ENCODE peak calls at places on chromosome 15, in five cellular contexts. U is A549, W is esophagus muscularis mucosa, S is stomach, H is HepG2. D is an unnamed sample.

GRCh38 chr15:42062284-42062806 is 32.0 kb downstream of the PLA2G4D start:
- DNase-seq in H (no peak), U (no peak), W (no peak), S (no peak), D (peak)

GRCh38 chr15:33907326-33907725 is 61.0 kb upstream of the CHRM5 start:
- DNase-seq in W (no peak), H (no peak), S (no peak), U (no peak), D (no peak)

GRCh38 chr15:70494861-70495571 is 268.3 kb downstream of the UACA start:
- DNase-seq in U (peak), H (peak), S (no peak), W (no peak), D (no peak)

GRCh38 chr15:94324835-94325767 is 93.7 kb downstream of the MCTP2 start:
- DNase-seq in H (no peak), W (no peak), S (peak), U (no peak), D (no peak)

GRCh38 chr15:37678124-37678523 is 256.3 kb upstream of the TMCO5A start:
- DNase-seq in H (no peak), U (no peak), S (no peak), W (no peak), D (no peak)

GRCh38 chr15:50879016-50879415 is 29.5 kb upstream of the AP4E1 start:
- DNase-seq in S (no peak), U (no peak), H (no peak), W (no peak), D (no peak)

GRCh38 chr15:51470512-51470911 is 129.1 kb downstream of the GLDN start:
- DNase-seq in W (no peak), H (peak), S (no peak), U (no peak), D (no peak)

GRCh38 chr15:44591326-44591725 is 54.4 kb downstream of the EIF3J start:
- DNase-seq in W (no peak), U (no peak), S (no peak), H (no peak), D (no peak)

GRCh38 chr15:67196672-67197363 is 57.6 kb downstream of the AAGAB start:
- DNase-seq in S (no peak), H (no peak), U (peak), W (peak), D (no peak)

GRCh38 chr15:35858707-35859106 is 312.7 kb upstream of the DPH6 start:
- DNase-seq in S (no peak), H (no peak), W (no peak), U (no peak), D (no peak)

GRCh38 chr15:29139540-29140459 is 129.8 kb downstream of the NSMCE3 start:
- DNase-seq in S (peak), H (no peak), U (peak), W (no peak), D (no peak)

GRCh38 chr15:78989701-78990248 is 44.9 kb upstream of the CTSH start:
- DNase-seq in U (no peak), S (no peak), W (no peak), H (no peak), D (no peak)

GRCh38 chr15:91706366-91707032 is 147.0 kb upstream of the SLCO3A1 start:
- DNase-seq in H (peak), W (no peak), U (peak), S (peak), D (peak)

GRCh38 chr15:50880651-50881114 is 27.8 kb upstream of the AP4E1 start:
- DNase-seq in S (no peak), H (no peak), W (no peak), U (no peak), D (no peak)

GRCh38 chr15:57892181-57892580 is 173.3 kb downstream of the ALDH1A2 start:
- DNase-seq in U (no peak), S (no peak), H (no peak), W (no peak), D (no peak)

GRCh38 chr15:70422342-70422741 is 324.6 kb upstream of the TLE3 start:
- DNase-seq in W (no peak), U (no peak), H (no peak), S (no peak), D (no peak)

GRCh38 chr15:62439543-62440016 is 274.5 kb upstream of the C2CD4B start:
- DNase-seq in S (no peak), H (peak), U (no peak), W (no peak), D (no peak)

GRCh38 chr15:84766461-84767005 is 18.1 kb downstream of the ZNF592 start:
- DNase-seq in U (peak), W (no peak), H (no peak), S (no peak), D (no peak)

GRCh38 chr15:41281236-41281635 is 50.2 kb downstream of the CHP1 start:
- DNase-seq in H (peak), W (no peak), U (peak), S (no peak), D (no peak)

GRCh38 chr15:68515371-68516095 is 63.3 kb upstream of the CORO2B start:
- DNase-seq in U (no peak), H (no peak), W (no peak), S (no peak), D (no peak)

GRCh38 chr15:42447599-42447998 is 43.3 kb downstream of the ZNF106 start:
- DNase-seq in S (no peak), H (no peak), U (no peak), W (no peak), D (no peak)

GRCh38 chr15:52261498-52262242 is 33.9 kb downstream of the MYO5C start:
- DNase-seq in S (peak), W (no peak), H (no peak), U (peak), D (no peak)

DNA sequence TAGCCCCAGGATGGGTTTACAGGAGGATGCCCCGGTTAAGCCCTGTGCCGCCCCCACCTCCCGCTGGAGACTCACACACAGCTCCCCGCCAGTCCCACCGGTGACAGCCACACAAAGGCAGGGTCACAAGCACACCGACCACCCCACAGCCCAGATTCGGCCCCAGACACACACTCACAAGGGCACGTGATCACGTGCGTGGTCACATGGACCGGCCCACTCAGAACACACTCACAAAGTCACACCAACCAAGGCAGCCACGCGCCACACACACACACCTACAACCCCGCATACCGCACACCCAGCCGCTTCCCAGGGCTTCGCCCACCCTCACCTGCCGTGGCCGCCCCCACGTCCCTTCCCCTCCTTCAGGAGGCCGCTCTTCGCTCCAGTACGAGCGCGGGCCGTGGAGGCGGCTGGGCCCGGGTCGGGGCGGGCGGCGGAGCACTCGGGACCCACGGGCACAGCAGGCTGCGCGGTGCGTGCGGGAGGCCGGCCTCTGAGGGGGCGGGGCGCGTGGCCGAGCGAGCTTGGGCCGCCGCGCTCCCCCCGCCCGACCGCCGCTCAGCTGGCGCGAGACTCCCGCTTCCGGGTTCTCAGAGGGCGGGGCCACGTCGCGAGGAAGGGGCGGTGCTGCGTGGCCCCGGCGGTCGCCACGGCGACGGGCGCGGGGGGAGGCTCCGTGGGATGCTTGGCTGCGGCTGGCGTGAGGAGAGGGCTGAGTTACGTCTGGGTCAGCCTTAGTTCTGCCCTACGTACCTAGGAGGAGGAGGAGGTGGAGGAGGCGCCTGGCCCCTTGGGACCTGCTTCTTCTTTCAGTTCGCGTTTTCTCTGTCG is at the start of gene SPG21:
- DNase-seq in S (peak), W (peak), U (peak), H (peak), D (peak)
- TF ChIP-seq EP300 in S (no peak), W (no peak), U (no peak), H (no peak), D (no peak)

GRCh38 chr15:101244039-101244781 is 7.6 kb downstream of the CHSY1 start:
- DNase-seq in H (peak), W (no peak), S (no peak), U (no peak), D (no peak)

GRCh38 chr15:101242999-101243336 is 8.9 kb downstream of the CHSY1 start:
- DNase-seq in U (no peak), S (no peak), H (no peak), W (no peak), D (no peak)

GRCh38 chr15:101243420-101243819 is 8.4 kb downstream of the CHSY1 start:
- DNase-seq in H (no peak), W (no peak), S (no peak), U (no peak), D (no peak)

GRCh38 chr15:101240364-101240763 is 11.5 kb downstream of the CHSY1 start:
- DNase-seq in S (no peak), W (no peak), U (no peak), H (no peak), D (no peak)

GRCh38 chr15:101242160-101242998 is 9.5 kb downstream of the CHSY1 start:
- DNase-seq in W (no peak), H (no peak), S (no peak), U (no peak), D (no peak)
- TF ChIP-seq POLR2A in W (no peak), H (no peak), S (no peak), U (no peak), D (no peak)

GRCh38 chr15:76011611-76012010 is 613 bp downstream of the NRG4 start:
- DNase-seq in W (no peak), U (peak), S (no peak), H (no peak), D (no peak)
- H3K4me3 ChIP-seq in W (no peak), U (peak), S (peak), H (no peak), D (no peak)

GRCh38 chr15:74425634-74426033 is 8.1 kb downstream of the SEMA7A start:
- DNase-seq in H (no peak), W (no peak), S (no peak), U (no peak), D (no peak)
- TF ChIP-seq EP300 in H (no peak), W (no peak), S (no peak), U (no peak), D (no peak)

GRCh38 chr15:75202251-75203016 is 752 bp downstream of the C15orf39 start:
- DNase-seq in H (peak), U (peak), S (peak), W (peak), D (peak)
- TF ChIP-seq POLR2A in H (no peak), U (no peak), S (no peak), W (no peak), D (peak)